ENCODE peak calls at places on chromosome 2, in eight cellular contexts. K, Z, E, U, Q, V, M and F are unnamed samples.

GRCh38 chr2:170856066-170856465 is 39.4 kb downstream of the GAD1 start:
- DNase-seq in K (no peak), Z (no peak), E (no peak), U (no peak), Q (no peak), V (no peak), M (no peak), F (no peak)

GRCh38 chr2:140949932-140950331 is 1180.9 kb downstream of the LRP1B start:
- DNase-seq in K (no peak), Z (no peak), E (no peak), U (no peak), Q (no peak), V (no peak), M (no peak), F (no peak)

GRCh38 chr2:177717831-177718618 is 325.5 kb downstream of the AGPS start:
- DNase-seq in K (no peak), Z (no peak), E (no peak), U (peak; percentile 2), Q (no peak), V (no peak), M (peak; percentile 5), F (no peak)

GRCh38 chr2:43798300-43798699 is 24.5 kb downstream of the DYNC2LI1 start:
- DNase-seq in K (peak; percentile 32), Z (no peak), E (no peak), U (no peak), Q (no peak), V (no peak), M (peak; percentile 18), F (no peak)

GRCh38 chr2:182941939-182942338 is 75.5 kb upstream of the FRZB start:
- DNase-seq in K (peak; percentile 29), Z (no peak), E (peak; percentile 67), U (no peak), Q (no peak), V (no peak), M (no peak), F (peak; percentile 94)

GRCh38 chr2:53987336-53987921 is 16.6 kb upstream of the PSME4 start:
- DNase-seq in K (no peak), Z (no peak), E (peak; percentile 75), U (no peak), Q (no peak), V (no peak), M (peak; percentile 57), F (peak; percentile 90)

GRCh38 chr2:28063492-28063962 is 173.0 kb downstream of the BABAM2 start:
- DNase-seq in K (no peak), Z (no peak), E (no peak), U (no peak), Q (no peak), V (no peak), M (no peak), F (no peak)

GRCh38 chr2:21710496-21710895 is 586.7 kb downstream of the TDRD15 start:
- DNase-seq in K (no peak), Z (no peak), E (no peak), U (no peak), Q (no peak), V (no peak), M (no peak), F (no peak)

GRCh38 chr2:219127236-219127635 is 33.4 kb downstream of the NHEJ1 start:
- DNase-seq in K (no peak), Z (no peak), E (no peak), U (no peak), Q (no peak), V (no peak), M (no peak), F (no peak)

GRCh38 chr2:172693037-172693436 is 42.6 kb upstream of the RAPGEF4 start:
- DNase-seq in K (no peak), Z (peak; percentile 72), E (peak; percentile 99), U (no peak), Q (no peak), V (peak; percentile 79), M (peak; percentile 97), F (peak; percentile 99)

GRCh38 chr2:86794866-86795265 is 4.2 kb upstream of the CD8A start:
- DNase-seq in K (no peak), Z (no peak), E (no peak), U (no peak), Q (no peak), V (no peak), M (no peak), F (no peak)
- TF ChIP-seq CTCF in K (no peak), Z (no peak), E (no peak), U (no peak), Q (no peak), V (no peak), M (no peak), F (no peak)

DNA sequence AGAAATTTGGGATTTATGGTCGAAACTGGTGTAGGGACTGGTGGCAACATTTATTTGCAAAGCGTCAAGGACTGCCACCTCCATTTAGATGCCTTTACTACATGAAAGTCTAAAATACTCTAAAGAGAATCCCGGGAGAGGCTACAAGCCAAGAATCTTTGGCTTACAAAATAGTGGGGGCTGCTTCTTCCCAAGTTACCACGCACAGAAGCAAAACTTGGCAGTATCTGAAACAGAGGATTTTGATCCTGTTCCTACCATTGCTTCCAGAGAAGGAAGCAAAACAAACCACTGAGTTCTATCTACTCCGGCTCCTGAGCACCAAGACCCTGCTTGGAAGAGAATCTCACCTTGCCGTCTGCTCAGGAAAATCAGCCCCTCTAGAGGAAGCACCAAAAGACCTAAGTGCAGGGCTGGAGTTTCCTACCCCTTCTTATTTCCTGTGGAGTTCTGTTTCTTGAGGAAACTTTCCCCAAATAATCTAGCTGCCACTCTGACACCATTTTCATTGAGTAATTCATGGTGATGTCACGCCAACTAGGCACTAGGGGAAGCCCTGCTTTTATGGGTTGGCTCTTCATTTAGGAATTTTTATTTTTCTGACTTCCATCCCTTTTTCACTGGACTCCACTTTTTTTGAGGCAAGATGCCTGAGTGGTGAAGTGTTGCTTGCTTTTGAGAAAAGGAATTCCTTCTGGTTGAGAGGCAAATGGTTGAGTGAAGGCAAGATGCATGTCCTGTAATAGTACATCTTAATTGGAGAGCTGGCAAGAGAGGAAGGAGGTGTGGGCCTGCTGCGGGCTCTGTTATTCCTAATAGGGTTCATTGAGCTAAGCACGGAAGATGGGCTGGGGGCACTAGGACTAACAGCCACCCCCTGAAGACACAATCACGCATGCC is 36.8 kb upstream of the EML4 start:
- DNase-seq in K (no peak), Z (no peak), E (peak; percentile 91), U (no peak), Q (no peak), V (no peak), M (peak; percentile 81), F (peak; percentile 86)
- H3K4me3 ChIP-seq in K (no peak overlapping the region), Z (peak overlapping the region; percentile 46), E (peak overlapping the region; percentile 43), U (peak overlapping the region; percentile 54), Q (peak overlapping the region; percentile 34), V (no peak overlapping the region), M (peak overlapping the region; percentile 16), F (peak overlapping the region; percentile 26)

DNA sequence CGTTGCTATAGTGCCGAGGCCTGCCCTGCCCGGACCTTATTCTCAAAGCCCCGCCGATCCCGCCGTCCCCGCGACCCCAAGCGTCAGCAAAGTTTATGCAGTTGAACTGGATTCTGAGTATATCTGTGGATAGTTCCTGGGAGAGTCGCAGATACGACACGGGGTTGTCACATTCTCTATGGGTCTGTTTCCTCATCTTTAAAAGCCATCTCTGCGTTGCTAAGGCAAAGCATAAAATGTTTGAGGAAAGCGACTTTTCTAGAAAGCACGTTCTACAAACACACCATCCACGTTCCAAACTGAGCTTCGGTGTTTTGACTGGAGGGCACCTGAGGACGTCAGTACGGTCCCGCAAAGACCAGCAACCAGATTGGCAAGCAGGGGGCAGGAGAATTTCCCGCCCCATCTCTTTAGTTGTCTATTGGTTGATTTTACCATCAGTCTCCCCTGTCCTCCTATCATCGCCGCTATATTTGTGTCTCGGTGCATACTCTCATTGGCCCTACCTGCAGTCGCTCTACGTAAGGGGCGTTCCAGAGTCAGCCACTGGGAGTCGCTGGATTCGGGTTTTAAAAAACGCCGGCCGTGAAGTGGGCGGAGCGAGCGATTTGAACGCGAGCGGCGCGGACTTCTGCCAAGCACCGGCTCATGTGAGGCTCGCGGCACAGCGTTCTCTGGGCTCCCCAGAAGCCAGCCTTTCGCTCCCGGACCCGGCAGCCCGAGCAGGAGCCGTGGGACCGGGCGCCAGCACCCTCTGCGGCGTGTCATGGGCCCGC is at the start of gene CENPA:
- DNase-seq in K (peak; percentile 100), Z (peak; percentile 97), E (peak; percentile 100), U (peak; percentile 99), Q (peak; percentile 99), V (peak; percentile 99), M (peak; percentile 100), F (peak; percentile 100)
- TF ChIP-seq CTCF in K (peak; percentile 5), Z (peak; percentile 61), E (no peak), U (no peak), Q (no peak), V (no peak), M (no peak), F (peak; percentile 22)

DNA sequence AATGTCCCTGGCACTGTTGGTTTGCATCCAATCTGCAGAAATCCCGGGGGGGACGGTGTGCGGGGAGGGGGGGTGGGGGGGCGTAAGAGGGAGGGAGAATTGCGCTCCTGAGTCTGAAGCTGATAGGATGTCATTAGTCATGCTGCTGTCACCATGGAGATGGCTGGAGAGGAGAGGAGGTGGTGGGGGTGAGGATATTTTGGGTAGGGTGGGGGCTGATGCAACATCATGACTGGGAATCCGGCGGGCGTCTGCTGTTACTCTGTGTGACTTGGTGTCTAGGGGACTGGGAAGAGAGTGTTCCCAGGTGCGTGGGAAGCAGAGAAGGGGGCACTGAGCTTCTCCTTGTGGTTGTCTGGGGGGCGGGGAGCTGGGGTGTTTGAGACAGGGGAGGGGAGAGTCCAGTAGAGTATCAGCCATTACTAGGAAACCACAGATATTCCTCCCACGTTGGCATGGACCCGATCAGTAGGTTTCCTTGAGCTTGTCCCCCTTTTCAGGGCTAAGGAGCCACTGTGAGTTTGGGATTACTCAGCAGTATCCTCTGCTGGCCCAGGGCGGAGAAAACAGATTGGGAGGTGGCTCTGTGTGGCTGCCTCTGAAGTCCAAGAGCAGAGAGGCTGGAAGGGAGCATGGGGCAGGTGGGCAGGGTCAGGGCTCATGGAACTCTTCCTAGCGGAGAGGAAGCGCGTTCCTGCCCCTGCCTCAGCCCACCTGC is 18.9 kb downstream of the TET3 start:
- DNase-seq in K (peak; percentile 83), Z (no peak), E (peak; percentile 67), U (no peak), Q (peak; percentile 56), V (no peak), M (peak; percentile 89), F (peak; percentile 70)
- H3K4me3 ChIP-seq in K (peak overlapping the region; percentile 58), Z (peak overlapping the region; percentile 74), E (peak overlapping the region; percentile 75), U (no peak overlapping the region), Q (peak overlapping the region; percentile 54), V (no peak overlapping the region), M (peak overlapping the region; percentile 73), F (peak overlapping the region; percentile 82)

DNA sequence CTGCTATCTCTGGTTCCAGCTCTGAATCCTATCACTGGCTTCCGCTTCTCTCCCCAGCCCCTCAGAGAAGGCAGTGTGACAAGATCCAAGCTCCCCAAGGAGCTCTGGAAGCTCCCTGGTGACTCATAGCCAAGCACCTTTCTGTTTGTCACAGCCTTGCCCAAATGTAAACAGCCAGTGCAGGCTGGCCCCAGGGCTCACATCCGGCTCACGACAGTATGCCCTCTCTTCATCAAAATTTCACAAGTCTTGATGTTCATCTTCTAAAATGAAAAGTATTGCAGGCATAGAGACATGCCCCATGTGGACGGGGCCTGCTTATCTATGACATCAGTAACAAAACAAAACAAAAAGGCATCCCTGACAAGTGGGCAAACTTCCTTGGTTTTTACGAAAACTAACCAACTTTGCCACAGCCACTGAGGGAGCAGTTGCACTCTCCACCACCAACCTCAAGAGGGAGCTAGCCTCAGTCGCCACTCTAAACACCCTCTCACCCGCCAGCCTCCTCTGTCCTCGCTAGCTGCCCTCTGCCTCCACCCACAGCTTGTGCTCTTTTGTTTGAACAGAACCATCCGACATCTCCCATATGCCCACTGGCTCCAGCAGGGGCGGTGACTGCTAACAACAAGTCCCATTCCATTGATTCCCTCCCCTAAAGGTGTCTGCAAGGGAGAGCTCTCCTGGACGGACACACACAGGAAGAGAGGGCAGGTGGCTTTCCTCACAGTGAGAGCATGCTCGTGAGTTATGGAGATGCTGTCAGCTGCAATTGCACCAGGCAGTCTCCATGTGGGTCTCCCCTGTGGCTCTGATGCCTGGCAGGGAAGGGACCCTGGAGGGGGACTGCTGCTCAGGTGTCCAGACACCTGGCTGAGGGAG is 71.0 kb upstream of the DAPL1 start:
- DNase-seq in K (peak; percentile 53), Z (no peak), E (no peak), U (no peak), Q (peak; percentile 33), V (no peak), M (no peak), F (peak; percentile 7)
- TF ChIP-seq CTCF in K (peak; percentile 63), Z (peak; percentile 11), E (no peak), U (peak; percentile 60), Q (peak; percentile 53), V (no peak), M (peak; percentile 26), F (peak; percentile 32)